ENCODE peak calls at places on chromosomes 2 and 18, in four cellular contexts. D is K562, X is HepG2, V is GM12878. M is an unnamed sample.

GRCh38 chr2:226802573-226802972 is 3.0 kb upstream of the IRS1 start:
- DNase-seq in D (peak; percentile 24), V (no peak), X (peak; percentile 86), M (peak; percentile 37)

GRCh38 chr2:216925632-216926366 is 65.9 kb upstream of the TNP1 start:
- DNase-seq in V (no peak), D (no peak), X (no peak), M (no peak)

GRCh38 chr2:77161009-77161408 is 361.2 kb downstream of the LRRTM4 start:
- DNase-seq in X (peak; percentile 50), D (no peak), V (no peak), M (no peak)

GRCh38 chr2:133480707-133481429 is 87.4 kb downstream of the NCKAP5 start:
- DNase-seq in X (no peak), V (no peak), D (no peak), M (no peak)

GRCh38 chr2:172969171-172969570 is 106.5 kb upstream of the MAP3K20 start:
- DNase-seq in D (no peak), V (no peak), X (no peak), M (no peak)

GRCh38 chr18:54130631-54131030 is 93.8 kb downstream of the MBD2 start:
- DNase-seq in V (no peak), D (no peak), X (no peak), M (no peak)

GRCh38 chr18:59067873-59068272 is 71.8 kb upstream of the SEC11C start:
- DNase-seq in X (no peak), D (peak; percentile 11), V (no peak), M (no peak)

GRCh38 chr2:95329891-95330822 is 33.0 kb downstream of the KCNIP3 start:
- DNase-seq in D (no peak), V (no peak), X (no peak), M (peak; percentile 38)

GRCh38 chr2:29314816-29315571 is 199.8 kb downstream of the CLIP4 start:
- DNase-seq in D (no peak), X (no peak), V (peak; percentile 51), M (peak; percentile 42)

GRCh38 chr2:99880148-99880983 is 262.0 kb downstream of the AFF3 start:
- DNase-seq in V (no peak), X (no peak), D (no peak), M (no peak)

GRCh38 chr2:33104726-33105125 is 158.0 kb downstream of the LTBP1 start:
- DNase-seq in V (no peak), X (no peak), D (peak; percentile 23), M (no peak)

GRCh38 chr2:147331790-147332419 is 512.9 kb upstream of the ACVR2A start:
- DNase-seq in D (no peak), X (peak; percentile 5), V (no peak), M (peak; percentile 21)

GRCh38 chr2:239308696-239309397 is 92.0 kb downstream of the HDAC4 start:
- DNase-seq in V (no peak), D (no peak), X (no peak), M (no peak)

GRCh38 chr2:176535480-176536113 is 266.4 kb downstream of the MTX2 start:
- DNase-seq in D (no peak), X (no peak), V (no peak), M (no peak)

GRCh38 chr2:106531676-106532075 is 44.5 kb downstream of the CD8B2 start:
- DNase-seq in D (no peak), V (no peak), X (peak; percentile 70), M (no peak)

GRCh38 chr2:190835303-190835930 is 45.2 kb upstream of the GLS start:
- DNase-seq in X (no peak), D (no peak), V (no peak), M (no peak)

GRCh38 chr2:215784371-215784783 is 229.0 kb downstream of the MREG start:
- DNase-seq in D (no peak), V (no peak), X (no peak), M (no peak)

GRCh38 chr18:28511421-28511821 is 334.5 kb upstream of the CDH2 start:
- DNase-seq in V (no peak), D (no peak), X (no peak), M (no peak)

GRCh38 chr18:3152294-3152693 is 67.5 kb downstream of the MYOM1 start:
- DNase-seq in V (no peak), D (no peak), X (no peak), M (no peak)

GRCh38 chr18:77711096-77711495 is 461.4 kb downstream of the GALR1 start:
- DNase-seq in V (no peak), X (no peak), D (no peak), M (no peak)

GRCh38 chr2:40507429-40507828 is 55.5 kb upstream of the SLC8A1 start:
- DNase-seq in X (no peak), D (no peak), V (no peak), M (no peak)

GRCh38 chr2:33213648-33214047 is 262.8 kb upstream of the RASGRP3 start:
- DNase-seq in D (no peak), X (no peak), V (no peak), M (no peak)

GRCh38 chr2:69482471-69482870 is 45.2 kb upstream of the NFU1 start:
- DNase-seq in D (no peak), V (no peak), X (no peak), M (no peak)

GRCh38 chr2:226813148-226813701 is 13.6 kb upstream of the IRS1 start:
- DNase-seq in D (no peak), X (no peak), V (no peak), M (no peak)

GRCh38 chr2:177666408-177666807 is 273.8 kb downstream of the AGPS start:
- DNase-seq in X (no peak), D (no peak), V (no peak), M (no peak)

GRCh38 chr2:241701405-241702154 is at the start of gene ING5:
- DNase-seq in X (peak; percentile 89), D (peak; percentile 79), V (peak; percentile 46), M (peak; percentile 85)

GRCh38 chr18:4468515-4468914 is 13.4 kb upstream of the DLGAP1 start:
- DNase-seq in X (no peak), V (no peak), D (no peak), M (no peak)

GRCh38 chr2:129443235-129443884 is 536.1 kb upstream of the RAB6C start:
- DNase-seq in X (no peak), V (no peak), D (no peak), M (no peak)

GRCh38 chr18:25370391-25370790 is 18.4 kb upstream of the ZNF521 start:
- DNase-seq in X (no peak), V (no peak), D (no peak), M (no peak)

GRCh38 chr2:240997856-240998705 is at the start of gene SNED1:
- DNase-seq in D (peak; percentile 80), X (peak; percentile 65), V (no peak), M (peak; percentile 85)

GRCh38 chr2:195498839-195499490 is 158.1 kb upstream of the SLC39A10 start:
- DNase-seq in D (no peak), V (no peak), X (no peak), M (no peak)

GRCh38 chr2:101337877-101338276 is 29.4 kb upstream of the RNF149 start:
- DNase-seq in V (no peak), X (no peak), D (no peak), M (no peak)

GRCh38 chr18:79718126-79718525 is 38.5 kb downstream of the CTDP1 start:
- DNase-seq in V (no peak), D (no peak), X (no peak), M (no peak)

GRCh38 chr2:231884438-231885140 is 41.6 kb downstream of the NPPC start:
- DNase-seq in X (no peak), V (no peak), D (no peak), M (no peak)

GRCh38 chr2:57882895-57883515 is 163.6 kb upstream of the VRK2 start:
- DNase-seq in X (no peak), D (no peak), V (no peak), M (no peak)

DNA sequence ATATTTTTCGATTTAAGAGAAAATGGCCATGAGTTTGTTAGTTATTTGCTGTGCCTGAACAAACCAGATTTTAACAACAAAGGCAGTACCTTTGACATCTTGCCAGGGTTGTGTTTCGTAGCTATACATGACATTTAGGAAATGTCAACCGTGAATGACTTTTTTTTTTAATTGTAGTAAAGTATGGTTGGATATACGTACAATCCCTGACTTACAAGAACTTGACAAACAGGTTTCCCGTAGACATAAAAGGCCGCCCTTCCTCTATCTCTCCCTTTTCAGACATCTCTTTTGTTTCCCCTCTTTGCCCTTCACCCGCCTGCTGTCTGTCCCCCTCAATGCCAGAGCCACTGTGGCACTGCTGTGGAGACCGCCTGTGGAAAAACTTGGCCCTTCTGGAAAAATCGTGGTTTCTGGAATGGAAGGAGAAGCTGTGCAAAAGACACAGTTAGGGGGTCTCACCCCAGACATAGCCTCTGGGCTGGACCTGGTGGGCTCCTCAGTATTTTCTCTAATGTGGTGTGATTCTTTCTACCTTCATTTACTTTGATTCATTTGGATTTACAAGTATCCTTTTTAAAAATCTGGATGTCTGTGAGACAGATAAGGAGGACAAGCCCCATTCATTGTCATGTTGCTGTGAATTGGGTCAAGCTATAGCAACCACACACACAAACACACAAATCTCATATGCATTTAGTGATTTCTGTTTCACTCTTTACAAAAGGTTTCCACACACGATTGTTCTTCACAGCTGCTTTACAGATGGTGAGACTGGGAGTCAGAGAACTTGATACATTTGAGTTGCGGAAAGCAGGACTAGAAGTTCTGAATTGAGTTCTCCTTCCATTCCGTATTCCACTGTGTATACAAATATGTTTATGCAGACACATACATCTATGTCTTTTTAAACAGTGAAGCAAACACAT is 48.6 kb downstream of the SPATS2L start:
- DNase-seq in V (no peak), X (no peak), D (no peak), M (no peak)
- TF ChIP-seq TARDBP in V (no peak), X (no peak), D (no peak), M (no peak)

GRCh38 chr2:158489366-158490112 is 32.8 kb downstream of the PKP4 start:
- DNase-seq in V (no peak), D (no peak), X (no peak), M (peak; percentile 27)

GRCh38 chr2:158486150-158486969 is 29.6 kb downstream of the PKP4 start:
- DNase-seq in V (no peak), D (no peak), X (no peak), M (no peak)

GRCh38 chr2:158486970-158487325 is 30.2 kb downstream of the PKP4 start:
- DNase-seq in V (no peak), D (no peak), X (no peak), M (no peak)

GRCh38 chr2:158488442-158489216 is 31.9 kb downstream of the PKP4 start:
- DNase-seq in X (no peak), V (no peak), D (no peak), M (no peak)

GRCh38 chr2:158487419-158487818 is 30.7 kb downstream of the PKP4 start:
- DNase-seq in X (no peak), D (no peak), V (no peak), M (no peak)
- TF ChIP-seq SP1 in X (no peak), D (no peak), V (no peak), M (no peak)

GRCh38 chr18:75582406-75582821 is 154.9 kb upstream of the SMIM21 start:
- DNase-seq in D (no peak), X (no peak), V (no peak), M (no peak)
- TF ChIP-seq TARDBP in D (no peak), X (no peak), V (no peak), M (no peak)

DNA sequence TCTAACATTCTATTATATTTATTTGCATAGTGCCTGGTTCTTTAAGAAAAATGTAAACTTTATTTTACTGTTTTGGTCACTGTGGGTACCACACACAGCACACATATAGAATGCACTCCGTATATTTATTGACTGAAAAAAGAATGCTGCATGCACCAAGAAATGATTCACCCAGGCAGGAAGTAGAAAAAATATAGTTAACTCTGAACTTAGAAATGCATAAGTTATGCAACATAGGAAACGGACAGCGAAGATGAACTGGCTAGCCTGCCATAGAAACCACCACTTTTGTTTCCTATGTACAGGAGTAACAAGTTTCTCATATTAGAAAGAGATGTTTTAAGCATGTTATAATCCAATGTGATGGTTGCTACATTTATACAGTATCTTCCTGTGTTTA is 635.8 kb downstream of the DSC3 start:
- DNase-seq in D (no peak), V (no peak), X (no peak), M (no peak)
- TF ChIP-seq SP1 in D (no peak), V (no peak), X (no peak), M (no peak)

GRCh38 chr2:75597949-75598348 is 37.2 kb upstream of the EVA1A start:
- DNase-seq in X (no peak), V (no peak), D (peak; percentile 29), M (no peak)
- TF ChIP-seq TARDBP in X (no peak), V (no peak), D (no peak), M (no peak)

M was measured in HEK293T.